ENCODE peak calls at places on chromosomes 1 and 21, in four cellular contexts. One of them, this sample, is unnamed.

GRCh38 chr1:91054780-91055481 is 33.1 kb upstream of the ZNF644 start:
- DNase-seq in upper lobe of left lung: no peak
- DNase-seq in CD4-positive, alpha-beta memory T cell: no peak
- DNase-seq in dorsolateral prefrontal cortex: no peak
- DNase-seq in this sample: no peak

GRCh38 chr21:41612674-41613250 is 104.8 kb upstream of the TMPRSS2 start:
- DNase-seq in upper lobe of left lung: peak; percentile 87
- DNase-seq in CD4-positive, alpha-beta memory T cell: no peak
- DNase-seq in dorsolateral prefrontal cortex: peak; percentile 16
- DNase-seq in this sample: peak; percentile 97

GRCh38 chr1:239805042-239805441 is 286.6 kb upstream of the FMN2 start:
- DNase-seq in upper lobe of left lung: no peak
- DNase-seq in CD4-positive, alpha-beta memory T cell: no peak
- DNase-seq in dorsolateral prefrontal cortex: no peak
- DNase-seq in this sample: no peak

GRCh38 chr21:45504516-45505415 is 37.5 kb downstream of the SLC19A1 start:
- DNase-seq in upper lobe of left lung: peak; percentile 68
- DNase-seq in CD4-positive, alpha-beta memory T cell: no peak
- DNase-seq in dorsolateral prefrontal cortex: no peak
- DNase-seq in this sample: no peak

GRCh38 chr1:213087911-213088310 is 36.9 kb downstream of the RPS6KC1 start:
- DNase-seq in upper lobe of left lung: no peak
- DNase-seq in CD4-positive, alpha-beta memory T cell: no peak
- DNase-seq in dorsolateral prefrontal cortex: no peak
- DNase-seq in this sample: no peak

GRCh38 chr1:151492120-151492519 is 19.1 kb upstream of the CGN start:
- DNase-seq in upper lobe of left lung: no peak
- DNase-seq in CD4-positive, alpha-beta memory T cell: no peak
- DNase-seq in dorsolateral prefrontal cortex: no peak
- DNase-seq in this sample: no peak

GRCh38 chr1:36582066-36582755 is 99.5 kb upstream of the CSF3R start:
- DNase-seq in upper lobe of left lung: no peak
- DNase-seq in CD4-positive, alpha-beta memory T cell: no peak
- DNase-seq in dorsolateral prefrontal cortex: no peak
- DNase-seq in this sample: no peak

GRCh38 chr1:162380061-162380846 is 1.3 kb upstream of the C1orf226 start:
- DNase-seq in upper lobe of left lung: peak; percentile 8
- DNase-seq in CD4-positive, alpha-beta memory T cell: no peak
- DNase-seq in dorsolateral prefrontal cortex: no peak
- DNase-seq in this sample: no peak

GRCh38 chr21:33654412-33654811 is 12.1 kb downstream of the ITSN1 start:
- DNase-seq in upper lobe of left lung: no peak
- DNase-seq in CD4-positive, alpha-beta memory T cell: no peak
- DNase-seq in dorsolateral prefrontal cortex: no peak
- DNase-seq in this sample: no peak

DNA sequence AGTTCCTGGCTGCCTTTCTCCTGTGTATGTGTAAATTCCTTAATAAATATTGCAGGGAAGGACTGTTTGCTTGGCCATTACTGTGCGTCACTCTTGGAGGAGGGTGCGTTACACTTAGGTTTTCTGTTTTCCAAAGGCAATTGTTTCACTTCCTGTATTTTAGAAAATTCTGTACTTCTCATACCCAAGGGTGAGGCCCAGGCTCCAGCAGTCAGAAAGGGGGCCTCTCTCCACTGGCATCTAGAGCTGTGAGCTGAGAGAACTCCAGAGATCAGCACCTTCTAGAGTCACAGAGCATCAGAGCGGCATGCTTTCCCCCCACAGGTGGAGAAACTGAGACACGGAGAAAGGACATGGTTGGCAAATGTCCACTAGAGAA is 27.0 kb upstream of the ZFP69B start:
- DNase-seq in upper lobe of left lung: no peak
- DNase-seq in CD4-positive, alpha-beta memory T cell: no peak
- DNase-seq in dorsolateral prefrontal cortex: no peak
- DNase-seq in this sample: no peak
- H3K4me3 ChIP-seq in upper lobe of left lung: no peak overlapping the region
- H3K4me3 ChIP-seq in CD4-positive, alpha-beta memory T cell: no peak overlapping the region
- H3K4me3 ChIP-seq in dorsolateral prefrontal cortex: no peak overlapping the region
- H3K4me3 ChIP-seq in this sample: no peak overlapping the region

DNA sequence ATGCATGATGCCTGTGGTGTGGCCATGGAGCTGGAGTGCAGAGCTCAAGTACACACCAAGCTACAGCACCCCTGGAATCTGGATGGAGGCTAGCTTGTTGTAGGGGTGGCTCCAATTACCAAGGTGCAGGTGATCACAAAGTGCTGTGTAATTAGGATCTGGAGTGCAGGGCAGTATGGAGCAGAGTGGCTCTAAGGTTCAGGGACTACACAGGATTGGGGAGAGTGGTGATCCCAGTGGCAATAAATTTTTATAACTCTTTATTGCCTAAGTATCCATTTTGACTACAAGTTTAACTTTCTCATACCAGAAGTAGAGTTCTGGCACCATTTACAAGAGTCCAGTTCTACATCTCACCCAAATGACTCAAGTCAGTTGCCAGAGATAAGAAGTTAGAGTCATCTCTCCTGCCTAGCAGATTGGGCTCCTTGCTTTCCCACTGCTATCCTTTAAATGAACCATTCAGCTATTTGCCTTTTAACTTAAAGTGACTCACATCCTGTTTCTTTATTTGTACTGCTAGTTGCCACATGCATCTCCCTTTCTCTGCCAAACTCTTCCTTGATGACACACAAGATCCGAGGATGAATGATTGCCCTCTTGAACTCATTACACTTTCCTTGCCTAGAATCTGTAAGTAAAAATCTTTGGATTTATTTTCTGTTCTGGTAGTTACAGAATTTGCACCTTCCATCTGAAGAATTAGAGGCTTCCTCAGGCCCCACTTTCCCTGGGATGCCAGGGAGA is 427.2 kb downstream of the KCNT2 start:
- DNase-seq in upper lobe of left lung: no peak
- DNase-seq in CD4-positive, alpha-beta memory T cell: no peak
- DNase-seq in dorsolateral prefrontal cortex: no peak
- DNase-seq in this sample: peak; percentile 97
- H3K27ac ChIP-seq in upper lobe of left lung: no peak overlapping the region
- H3K27ac ChIP-seq in CD4-positive, alpha-beta memory T cell: no peak overlapping the region
- H3K27ac ChIP-seq in dorsolateral prefrontal cortex: no peak overlapping the region
- H3K27ac ChIP-seq in this sample: no peak overlapping the region

GRCh38 chr1:226643167-226643566 is 94.6 kb downstream of the STUM start:
- DNase-seq in upper lobe of left lung: peak; percentile 73
- DNase-seq in CD4-positive, alpha-beta memory T cell: no peak
- DNase-seq in dorsolateral prefrontal cortex: no peak
- DNase-seq in this sample: no peak
- H3K4me3 ChIP-seq in upper lobe of left lung: no peak overlapping the region
- H3K4me3 ChIP-seq in CD4-positive, alpha-beta memory T cell: no peak overlapping the region
- H3K4me3 ChIP-seq in dorsolateral prefrontal cortex: no peak overlapping the region
- H3K4me3 ChIP-seq in this sample: no peak overlapping the region

GRCh38 chr1:96538883-96539282 is 182.7 kb upstream of the PTBP2 start:
- DNase-seq in upper lobe of left lung: no peak
- DNase-seq in CD4-positive, alpha-beta memory T cell: no peak
- DNase-seq in dorsolateral prefrontal cortex: no peak
- DNase-seq in this sample: peak; percentile 98
- H3K27ac ChIP-seq in upper lobe of left lung: peak overlapping the region; percentile 62
- H3K27ac ChIP-seq in CD4-positive, alpha-beta memory T cell: no peak overlapping the region
- H3K27ac ChIP-seq in dorsolateral prefrontal cortex: peak overlapping the region; percentile 74
- H3K27ac ChIP-seq in this sample: peak overlapping the region; percentile 76

GRCh38 chr1:244165021-244165420 is 113.9 kb downstream of the ZBTB18 start:
- DNase-seq in upper lobe of left lung: no peak
- DNase-seq in CD4-positive, alpha-beta memory T cell: no peak
- DNase-seq in dorsolateral prefrontal cortex: no peak
- DNase-seq in this sample: no peak

GRCh38 chr1:244161111-244161510 is 110.0 kb downstream of the ZBTB18 start:
- DNase-seq in upper lobe of left lung: no peak
- DNase-seq in CD4-positive, alpha-beta memory T cell: no peak
- DNase-seq in dorsolateral prefrontal cortex: no peak
- DNase-seq in this sample: no peak

GRCh38 chr1:244163861-244164562 is 112.9 kb downstream of the ZBTB18 start:
- DNase-seq in upper lobe of left lung: no peak
- DNase-seq in CD4-positive, alpha-beta memory T cell: no peak
- DNase-seq in dorsolateral prefrontal cortex: no peak
- DNase-seq in this sample: peak; percentile 34

GRCh38 chr1:244164563-244164890 is 113.4 kb downstream of the ZBTB18 start:
- DNase-seq in upper lobe of left lung: no peak
- DNase-seq in CD4-positive, alpha-beta memory T cell: no peak
- DNase-seq in dorsolateral prefrontal cortex: no peak
- DNase-seq in this sample: no peak

GRCh38 chr1:244163131-244163530 is 112.0 kb downstream of the ZBTB18 start:
- DNase-seq in upper lobe of left lung: no peak
- DNase-seq in CD4-positive, alpha-beta memory T cell: no peak
- DNase-seq in dorsolateral prefrontal cortex: no peak
- DNase-seq in this sample: no peak
- H3K4me3 ChIP-seq in upper lobe of left lung: no peak overlapping the region
- H3K4me3 ChIP-seq in CD4-positive, alpha-beta memory T cell: no peak overlapping the region
- H3K4me3 ChIP-seq in dorsolateral prefrontal cortex: no peak overlapping the region
- H3K4me3 ChIP-seq in this sample: no peak overlapping the region

DNA sequence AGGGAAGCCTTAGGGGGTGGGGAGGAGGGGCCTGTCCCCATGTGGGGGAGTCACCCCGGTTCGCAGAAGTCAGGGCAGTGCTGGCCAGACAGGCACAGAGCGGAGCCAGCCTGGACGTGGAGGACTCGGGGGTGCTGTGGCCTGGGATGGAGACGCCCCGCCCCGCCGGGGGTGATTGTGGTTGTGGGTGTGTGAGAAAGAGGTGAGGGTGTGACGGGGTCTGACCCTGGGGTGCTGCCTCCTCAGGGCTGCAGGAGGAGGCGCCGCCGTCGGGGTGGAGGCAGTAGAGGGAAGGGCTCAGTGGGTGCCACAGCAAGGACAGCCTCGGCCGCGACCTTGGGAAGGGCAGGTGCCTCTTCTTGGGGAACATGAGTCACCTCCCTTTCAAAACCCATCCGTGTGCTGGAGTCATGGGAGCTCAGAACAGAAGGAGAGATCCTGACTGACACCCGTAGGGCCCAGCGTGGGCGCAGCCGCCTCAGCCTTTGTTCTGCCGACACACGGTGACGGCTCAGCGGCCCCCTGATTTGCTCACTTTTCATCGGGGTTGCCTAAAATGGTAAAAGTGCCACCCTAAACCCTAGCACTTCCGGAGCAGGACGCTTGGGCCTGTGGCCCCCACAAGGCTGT is 33.8 kb downstream of the FAAP20 start:
- DNase-seq in upper lobe of left lung: no peak
- DNase-seq in CD4-positive, alpha-beta memory T cell: no peak
- DNase-seq in dorsolateral prefrontal cortex: no peak
- DNase-seq in this sample: no peak
- H3K27ac ChIP-seq in upper lobe of left lung: no peak overlapping the region
- H3K27ac ChIP-seq in CD4-positive, alpha-beta memory T cell: no peak overlapping the region
- H3K27ac ChIP-seq in dorsolateral prefrontal cortex: peak overlapping the region; percentile 1
- H3K27ac ChIP-seq in this sample: peak overlapping the region; percentile 79

DNA sequence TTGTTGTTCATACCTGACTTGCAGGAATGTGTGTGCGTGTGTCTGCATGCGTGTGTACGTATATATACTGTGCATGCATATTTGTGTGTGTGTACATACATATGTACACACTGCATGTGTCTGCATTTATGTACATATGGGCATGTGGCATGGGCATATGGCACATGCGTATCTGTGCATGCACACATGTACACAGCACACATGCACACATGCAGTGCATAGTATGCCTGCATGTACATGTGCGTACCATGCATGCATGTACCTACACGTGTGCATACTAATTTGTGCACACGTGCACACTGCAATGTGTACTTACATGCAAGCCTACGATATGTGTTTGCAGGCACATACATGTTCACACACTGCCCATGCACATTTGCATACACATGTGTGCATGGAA is 43.9 kb downstream of the GALNT2 start:
- DNase-seq in upper lobe of left lung: no peak
- DNase-seq in CD4-positive, alpha-beta memory T cell: no peak
- DNase-seq in dorsolateral prefrontal cortex: no peak
- DNase-seq in this sample: no peak
- H3K4me3 ChIP-seq in upper lobe of left lung: no peak overlapping the region
- H3K4me3 ChIP-seq in CD4-positive, alpha-beta memory T cell: no peak overlapping the region
- H3K4me3 ChIP-seq in dorsolateral prefrontal cortex: no peak overlapping the region
- H3K4me3 ChIP-seq in this sample: no peak overlapping the region

GRCh38 chr1:226677121-226678020 is 61.7 kb downstream of the ITPKB start:
- DNase-seq in upper lobe of left lung: no peak
- DNase-seq in CD4-positive, alpha-beta memory T cell: peak; percentile 80
- DNase-seq in dorsolateral prefrontal cortex: peak; percentile 96
- DNase-seq in this sample: peak; percentile 73
- H3K27ac ChIP-seq in upper lobe of left lung: peak overlapping the region; percentile 90
- H3K27ac ChIP-seq in CD4-positive, alpha-beta memory T cell: peak overlapping the region; percentile 89
- H3K27ac ChIP-seq in dorsolateral prefrontal cortex: peak overlapping the region; percentile 99
- H3K27ac ChIP-seq in this sample: no peak overlapping the region

This sample was measured in cardiac muscle cell.